ENCODE peak calls at places on chromosomes 12 and 14, in four cellular contexts. F is HCT116, C is K562, N is HepG2. H is an unnamed sample. For H3K27me3, the result is how much of the 10 kb centered on the place peaks cover.

GRCh38 chr12:124286414-124286813 is 8.5 kb upstream of the RFLNA start:
- DNase-seq in F (no peak), C (no peak), N (no peak), H (no peak)

GRCh38 chr14:44833376-44833775 is 128.4 kb downstream of the KLHL28 start:
- DNase-seq in F (peak), C (no peak), N (no peak), H (no peak)

GRCh38 chr12:45223868-45224267 is 8.0 kb downstream of the ANO6 start:
- DNase-seq in F (no peak), C (no peak), N (no peak), H (no peak)

GRCh38 chr12:58871557-58871956 is 48.7 kb downstream of the LRIG3 start:
- DNase-seq in F (no peak), C (no peak), N (no peak), H (no peak)

GRCh38 chr14:97477353-97477752 is 680.2 kb downstream of the VRK1 start:
- DNase-seq in F (no peak), C (no peak), N (no peak), H (no peak)

GRCh38 chr12:89655851-89656250 is 52.8 kb downstream of the ATP2B1 start:
- DNase-seq in F (no peak), C (no peak), N (no peak), H (no peak)

GRCh38 chr12:67942704-67943103 is 46.5 kb upstream of the IFNG-AS1 start:
- DNase-seq in F (no peak), C (no peak), N (no peak), H (no peak)

GRCh38 chr12:12713932-12714275 is 3.3 kb upstream of the CDKN1B start:
- DNase-seq in F (no peak), C (no peak), N (no peak), H (no peak)

GRCh38 chr14:23544511-23545447 is 6.8 kb downstream of the ZFHX2 start:
- DNase-seq in F (no peak), C (no peak), N (no peak), H (no peak)

GRCh38 chr14:57889245-57889644 is 23.4 kb upstream of the SLC35F4 start:
- DNase-seq in F (no peak), C (no peak), N (no peak), H (no peak)

GRCh38 chr14:106875503-106875902 is 1349.1 kb downstream of the TMEM121 start:
- DNase-seq in F (no peak), C (no peak), N (no peak), H (no peak)

GRCh38 chr12:69396963-69397362 is 37.4 kb downstream of the YEATS4 start:
- DNase-seq in F (no peak), C (no peak), N (no peak), H (no peak)

GRCh38 chr14:106564058-106564643 is 1037.8 kb downstream of the TMEM121 start:
- DNase-seq in F (no peak), C (peak), N (peak), H (peak)

GRCh38 chr14:67526676-67527459 is 6.2 kb upstream of the PLEKHH1 start:
- DNase-seq in F (peak), C (peak), N (peak), H (peak)

GRCh38 chr14:97410667-97411286 is 613.6 kb downstream of the VRK1 start:
- DNase-seq in F (no peak), C (no peak), N (no peak), H (no peak)

GRCh38 chr12:5921027-5921909 is 23.8 kb downstream of the ANO2 start:
- DNase-seq in F (no peak), C (no peak), N (no peak), H (no peak)

GRCh38 chr12:104682790-104683279 is 226.1 kb downstream of the CHST11 start:
- DNase-seq in F (no peak), C (no peak), N (no peak), H (no peak)

GRCh38 chr12:27821259-27821973 is 41.4 kb upstream of the MANSC4 start:
- DNase-seq in F (peak), C (peak), N (peak), H (peak)

GRCh38 chr12:25681580-25681979 is 128.5 kb upstream of the LMNTD1 start:
- DNase-seq in F (no peak), C (no peak), N (no peak), H (no peak)

GRCh38 chr12:24719293-24719721 is 229.6 kb downstream of the BCAT1 start:
- DNase-seq in F (no peak), C (no peak), N (no peak), H (no peak)

GRCh38 chr14:104230946-104231345 is 92.6 kb downstream of the KIF26A start:
- DNase-seq in F (no peak), C (no peak), N (no peak), H (no peak)

GRCh38 chr14:100567877-100568163 is 19.4 kb downstream of the BEGAIN start:
- DNase-seq in F (no peak), C (no peak), N (no peak), H (no peak)
- H3K27me3 ChIP-seq in F (under half), C (under half), N (under half), H (under half)

DNA sequence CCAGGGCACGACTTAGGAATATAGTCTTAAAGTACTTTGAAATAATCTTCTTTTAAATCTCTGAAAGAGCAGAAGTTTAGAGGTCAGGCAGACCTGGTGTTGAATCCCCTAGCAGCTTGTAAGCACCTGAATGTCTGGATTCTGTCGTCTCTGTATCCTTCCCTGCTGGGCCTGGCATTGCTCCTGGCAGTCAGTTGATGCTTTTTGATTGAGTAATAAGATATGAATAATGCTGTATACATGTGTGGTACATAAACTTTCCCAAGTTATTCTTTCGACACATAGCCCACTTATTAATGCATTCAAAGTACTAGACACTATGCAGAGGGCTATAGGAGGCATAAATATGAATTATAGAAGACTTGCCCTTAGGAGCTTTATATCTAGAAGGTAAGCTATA is 31.4 kb downstream of the EVL start:
- DNase-seq in F (no peak), C (no peak), N (no peak), H (no peak)
- TF ChIP-seq TCF7L2 in F (no peak), C (no peak), N (no peak), H (no peak)

DNA sequence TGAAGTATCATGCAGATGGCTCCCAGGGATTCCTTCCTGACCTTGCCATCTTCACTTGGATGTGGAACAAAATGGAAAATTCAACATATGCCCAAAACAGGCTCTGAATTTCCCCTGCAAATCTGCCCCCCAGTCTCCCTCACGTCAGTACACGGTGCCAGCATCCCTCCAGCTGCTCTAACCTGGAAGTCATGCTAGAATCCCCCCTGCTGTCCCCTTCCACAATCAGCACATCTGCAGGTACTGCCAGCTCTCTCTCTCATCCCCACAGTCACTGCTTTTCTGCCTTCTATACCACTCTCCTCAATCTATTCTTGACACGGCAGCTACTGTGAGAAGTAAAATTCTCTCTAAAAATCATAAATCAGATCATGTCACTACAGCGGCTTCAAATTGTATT is 21.6 kb downstream of the GALNT6 start:
- DNase-seq in F (no peak), C (no peak), N (no peak), H (no peak)
- H3K27me3 ChIP-seq in F (under half), C (under half), N (under half), H (under half)

GRCh38 chr14:69695664-69696527 is 71.0 kb upstream of the SRSF5 start:
- DNase-seq in F (no peak), C (peak), N (no peak), H (no peak)
- TF ChIP-seq TCF7L2 in F (no peak), C (no peak), N (no peak), H (no peak)

DNA sequence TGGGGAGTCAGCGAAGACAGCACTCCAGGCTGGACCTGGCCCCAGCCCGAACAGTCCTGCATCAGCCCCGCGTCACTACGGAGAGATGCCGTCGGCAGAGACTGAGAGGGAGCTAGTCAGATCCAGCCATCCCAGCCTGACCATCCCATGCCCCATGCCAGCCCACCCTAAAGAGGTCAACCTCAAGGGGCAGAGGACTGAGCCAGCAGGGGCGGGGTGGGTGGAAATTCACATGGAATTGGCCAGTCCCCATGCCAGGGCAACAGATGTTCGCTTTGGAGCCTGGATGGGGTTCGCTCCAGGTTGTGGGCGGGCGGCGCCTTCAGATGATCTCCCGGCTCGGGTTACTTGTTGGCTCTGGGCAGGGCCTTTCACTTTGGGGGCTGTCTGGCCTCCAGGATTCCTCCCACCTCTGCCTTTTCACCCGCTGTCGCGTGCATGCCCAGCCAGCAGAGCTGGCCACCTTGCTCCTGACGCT is 154.3 kb downstream of the TSPAN9 start:
- DNase-seq in F (no peak), C (no peak), N (no peak), H (no peak)
- H3K27me3 ChIP-seq in F (under half), C (under half), N (under half), H (under half)

DNA sequence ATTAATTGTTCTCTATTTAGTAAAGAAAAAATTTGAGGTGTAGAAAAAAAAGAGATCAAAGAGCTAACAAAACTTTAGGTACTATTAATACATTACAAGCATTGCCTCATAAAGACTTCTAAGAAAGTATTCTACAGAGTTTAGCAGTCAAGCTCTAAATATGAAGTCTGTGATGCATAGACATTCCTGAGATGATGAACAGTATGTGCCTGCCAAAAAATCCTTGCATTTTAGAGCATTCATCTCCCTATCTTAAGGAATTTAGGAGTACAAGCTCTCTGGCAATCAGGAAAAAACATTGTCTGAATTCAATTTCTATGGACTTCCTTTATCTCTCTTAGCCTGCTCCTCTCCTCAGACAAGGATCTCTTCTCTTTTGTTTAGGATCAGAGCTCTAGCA is 202.6 kb upstream of the LRFN5 start:
- DNase-seq in F (no peak), C (no peak), N (no peak), H (no peak)
- TF ChIP-seq TCF7L2 in F (no peak), C (no peak), N (no peak), H (no peak)

DNA sequence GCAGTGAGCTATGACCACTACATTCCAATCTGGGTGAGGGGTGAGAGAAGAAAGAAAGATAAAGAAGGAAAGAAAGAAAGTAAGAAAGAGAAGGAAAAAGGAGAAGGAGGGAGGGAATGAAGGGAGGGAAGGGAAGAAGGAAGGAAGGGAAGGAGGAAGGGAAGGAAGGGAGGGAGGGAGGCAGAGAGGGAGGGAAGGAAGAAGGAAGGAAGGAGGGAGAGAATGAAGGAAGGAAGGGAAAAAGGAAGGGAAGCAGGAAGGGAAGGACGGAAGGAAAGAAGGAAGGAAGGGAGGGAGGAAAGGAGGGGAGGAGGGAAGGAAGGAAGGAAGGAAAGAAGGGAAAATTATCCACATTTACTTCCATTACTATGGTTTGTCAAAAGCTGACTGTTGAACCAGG is 39.4 kb upstream of the HOXC13 start:
- DNase-seq in F (no peak), C (no peak), N (no peak), H (no peak)
- H3K27me3 ChIP-seq in F (under half), C (under half), N (under half), H (under half)

GRCh38 chr12:122028165-122028591 is 6.5 kb downstream of the BCL7A start:
- DNase-seq in F (no peak), C (no peak), N (no peak), H (no peak)

GRCh38 chr12:122029620-122030426 is 8.1 kb downstream of the BCL7A start:
- DNase-seq in F (no peak), C (no peak), N (no peak), H (no peak)

GRCh38 chr12:122026706-122027328 is 5.1 kb downstream of the BCL7A start:
- DNase-seq in F (no peak), C (no peak), N (no peak), H (no peak)

GRCh38 chr12:122030427-122030825 is 8.7 kb downstream of the BCL7A start:
- DNase-seq in F (no peak), C (no peak), N (no peak), H (no peak)

DNA sequence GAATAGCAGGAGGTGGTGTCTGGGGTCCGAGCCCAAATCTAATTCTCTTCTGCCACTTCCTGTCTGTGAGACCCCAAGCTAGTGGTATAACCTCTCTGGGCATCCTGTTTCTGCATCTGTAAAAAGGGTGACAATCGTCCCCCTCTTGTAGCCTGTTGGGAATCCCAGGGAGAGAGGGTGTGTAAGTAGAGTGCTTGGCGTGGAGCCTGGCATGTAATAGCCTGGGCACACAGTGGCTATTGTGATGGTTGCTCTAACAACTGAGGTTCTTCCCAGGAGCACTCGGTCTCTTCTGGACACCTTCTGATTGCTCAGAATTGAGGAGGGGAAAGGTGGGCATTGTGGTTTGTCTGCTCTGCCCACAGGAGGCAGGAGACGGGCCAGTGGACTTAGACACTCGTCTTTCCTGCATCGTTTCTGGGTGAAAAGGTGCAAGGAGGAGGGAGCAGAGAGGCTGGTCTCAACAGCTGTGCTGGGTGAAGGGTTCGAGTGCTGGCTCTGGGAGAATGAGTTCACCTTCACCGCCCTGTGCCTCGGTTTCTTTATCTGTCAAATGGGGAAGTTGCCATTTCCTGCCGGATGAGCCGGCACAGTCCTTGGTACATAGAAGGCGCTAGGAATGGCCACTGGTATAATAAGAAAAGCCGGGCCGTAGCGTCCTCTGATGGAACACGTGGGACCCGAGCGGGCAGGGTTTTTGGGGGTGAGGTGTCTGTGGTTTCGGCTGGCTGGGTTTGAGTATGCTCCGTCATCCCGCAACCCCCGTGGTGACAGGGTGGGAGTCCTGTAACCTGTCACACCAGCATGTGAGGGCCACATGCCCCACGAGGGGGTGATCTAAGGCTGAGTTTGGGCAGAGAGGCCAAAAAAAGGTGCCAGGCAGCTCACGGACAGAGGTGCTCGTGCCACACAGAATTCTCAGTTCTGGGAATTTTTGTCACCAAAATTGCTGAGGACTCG is 7.2 kb downstream of the BCL7A start:
- DNase-seq in F (no peak), C (no peak), N (no peak), H (no peak)
- TF ChIP-seq TCF7L2 in F (no peak), C (no peak), N (no peak), H (no peak)

DNA sequence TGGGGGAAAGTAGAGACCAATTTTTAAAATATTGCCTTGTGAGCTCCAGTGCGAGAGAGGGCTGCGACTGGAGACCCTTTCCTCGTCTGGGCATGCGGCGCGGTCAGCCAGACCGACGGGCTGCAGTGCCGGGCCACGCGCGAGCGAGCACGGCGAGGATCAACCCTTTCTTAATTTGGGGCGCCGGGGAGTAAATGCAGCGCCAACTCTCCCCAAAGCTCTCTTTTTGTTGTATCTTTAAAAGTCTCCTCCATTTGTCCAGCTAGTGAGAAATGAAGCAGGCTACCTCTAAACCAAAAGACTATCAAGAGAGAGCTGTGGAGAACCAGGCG is 1.5 kb downstream of the SIX1 start:
- DNase-seq in F (no peak), C (no peak), N (no peak), H (no peak)
- H3K27me3 ChIP-seq in F (under half), C (under half), N (under half), H (under half)

H was measured in Panc1.